ENCODE peak calls at places on chromosomes 16 and 17, in five cellular contexts. A is KG1, R is AG04450, W is DMS79, P is AG08395. S is an unnamed sample.

GRCh38 chr17:72977768-72978417 is 114.6 kb downstream of the SLC39A11 start:
- DNase-seq in A (no peak), R (no peak), W (no peak), P (no peak), S (no peak)

GRCh38 chr16:3065069-3065741 is at the start of gene IL32:
- DNase-seq in A (no peak), R (peak), W (no peak), P (peak), S (no peak)

GRCh38 chr17:79800325-79801155 is 3.7 kb upstream of the CBX8 start:
- DNase-seq in A (no peak), R (no peak), W (no peak), P (no peak), S (peak)

GRCh38 chr16:57341441-57342303 is 16.9 kb upstream of the CCL22 start:
- DNase-seq in A (no peak), R (peak), W (peak), P (peak), S (no peak)

GRCh38 chr16:19810817-19811731 is 73.6 kb downstream of the GPRC5B start:
- DNase-seq in A (no peak), R (peak), W (no peak), P (peak), S (no peak)

GRCh38 chr16:74844041-74844826 is 69.6 kb upstream of the FA2H start:
- DNase-seq in A (no peak), R (no peak), W (no peak), P (no peak), S (no peak)

GRCh38 chr16:79717324-79717848 is 116.8 kb upstream of the MAF start:
- DNase-seq in A (no peak), R (no peak), W (no peak), P (no peak), S (no peak)

GRCh38 chr16:65319621-65320231 is 197.9 kb upstream of the CDH11 start:
- DNase-seq in A (no peak), R (no peak), W (no peak), P (no peak), S (no peak)

GRCh38 chr17:41060052-41060604 is at the start of gene KRTAP2-3:
- DNase-seq in A (no peak), R (peak), W (no peak), P (peak), S (no peak)